ENCODE peak calls at places on chromosome 11, in ten cellular contexts. M is right atrium auricular region; D is PC-3; P is lung; Z is ovary; J is tibial artery; C is CD4-positive, CD25-positive, alpha-beta regulatory T cell; X is right lobe of liver; H is transverse colon; G is IMR-90. N is an unnamed sample. For H3K9me3, the result is how much of the 10 kb centered on the place peaks cover.

GRCh38 chr11:30619767-30620166 is 33.6 kb upstream of the MPPED2 start:
- DNase-seq in M (no peak), D (no peak), P (no peak), Z (no peak), J (no peak), C (no peak), X (no peak), H (no peak), G (no peak), N (no peak)

GRCh38 chr11:130068546-130068985 is 1.1 kb upstream of the APLP2 start:
- DNase-seq in M (no peak), D (no peak), P (peak), Z (no peak), J (no peak), C (no peak), X (no peak), H (no peak), G (no peak), N (no peak)

GRCh38 chr11:15336016-15336415 is 221.3 kb downstream of the INSC start:
- DNase-seq in M (no peak), D (no peak), P (no peak), Z (no peak), J (no peak), C (no peak), X (no peak), H (no peak), G (no peak), N (no peak)

GRCh38 chr11:34840736-34841386 is 75.3 kb downstream of the APIP start:
- DNase-seq in M (no peak), D (peak), P (peak), Z (no peak), J (no peak), C (peak), X (no peak), H (peak), G (peak), N (no peak)

GRCh38 chr11:898160-898517 is 12.5 kb downstream of the CHID1 start:
- DNase-seq in M (no peak), D (peak), P (no peak), Z (no peak), J (no peak), C (no peak), X (no peak), H (no peak), G (peak), N (no peak)

GRCh38 chr11:35163209-35163608 is 24.2 kb downstream of the CD44 start:
- DNase-seq in M (no peak), D (peak), P (no peak), Z (no peak), J (no peak), C (no peak), X (no peak), H (no peak), G (no peak), N (no peak)

GRCh38 chr11:44566952-44567875 is 1.8 kb downstream of the CD82 start:
- DNase-seq in M (no peak), D (no peak), P (no peak), Z (no peak), J (no peak), C (no peak), X (no peak), H (no peak), G (no peak), N (no peak)

GRCh38 chr11:29448246-29448877 is 568.5 kb downstream of the KCNA4 start:
- DNase-seq in M (no peak), D (peak), P (no peak), Z (no peak), J (no peak), C (no peak), X (no peak), H (no peak), G (peak), N (no peak)

GRCh38 chr11:100397401-100397800 is 289.7 kb upstream of the ARHGAP42 start:
- DNase-seq in M (no peak), D (no peak), P (no peak), Z (no peak), J (no peak), C (no peak), X (no peak), H (no peak), G (no peak), N (no peak)

GRCh38 chr11:76604081-76604601 is 66.4 kb downstream of the LRRC32 start:
- DNase-seq in M (no peak), D (no peak), P (no peak), Z (peak), J (peak), C (no peak), X (no peak), H (no peak), G (no peak), N (no peak)

GRCh38 chr11:70007796-70008195 is 70.3 kb upstream of the ANO1 start:
- DNase-seq in M (no peak), D (no peak), P (no peak), Z (no peak), J (no peak), C (no peak), X (no peak), H (no peak), G (peak), N (no peak)
- H3K9me3 ChIP-seq in M (under half), D (under half), P (under half), Z (under half), J (under half), C (under half), X (under half), H (under half), G (under half), N (under half)

GRCh38 chr11:47950396-47950795 is 30.0 kb upstream of the PTPRJ start:
- DNase-seq in M (no peak), D (no peak), P (no peak), Z (no peak), J (no peak), C (peak), X (no peak), H (peak), G (no peak), N (peak)
- H3K27ac ChIP-seq in M (no peak), D (no peak), P (no peak), Z (no peak), J (no peak), C (peak), X (no peak), H (no peak), G (no peak), N (no peak)

DNA sequence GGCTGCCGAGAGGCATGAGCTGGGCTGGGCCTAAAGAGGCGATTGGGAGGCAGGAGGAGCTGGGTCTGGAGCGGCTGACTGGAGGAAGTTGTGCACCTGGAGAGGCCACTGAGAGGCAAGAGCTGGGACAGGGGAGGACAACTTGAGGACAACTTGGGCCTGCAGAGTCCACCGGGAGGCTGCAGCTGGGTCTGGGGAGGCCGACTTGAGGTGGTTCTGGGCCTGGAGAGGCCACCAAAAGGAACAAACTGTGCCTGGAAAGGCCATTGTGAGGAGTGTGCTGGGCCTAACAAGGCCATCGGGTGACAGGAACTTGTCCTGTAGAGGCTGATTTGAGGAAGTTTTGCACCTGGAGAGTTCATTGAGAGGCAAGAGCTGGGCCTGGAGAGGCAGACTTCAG is 41.5 kb downstream of the OR4C45 start:
- DNase-seq in M (no peak), D (no peak), P (no peak), Z (no peak), J (no peak), C (no peak), X (no peak), H (no peak), G (no peak), N (no peak)
- H3K9me3 ChIP-seq in M (under half), D (under half), P (half or more), Z (under half), J (under half), C (under half), X (under half), H (under half), G (half or more), N (under half)

DNA sequence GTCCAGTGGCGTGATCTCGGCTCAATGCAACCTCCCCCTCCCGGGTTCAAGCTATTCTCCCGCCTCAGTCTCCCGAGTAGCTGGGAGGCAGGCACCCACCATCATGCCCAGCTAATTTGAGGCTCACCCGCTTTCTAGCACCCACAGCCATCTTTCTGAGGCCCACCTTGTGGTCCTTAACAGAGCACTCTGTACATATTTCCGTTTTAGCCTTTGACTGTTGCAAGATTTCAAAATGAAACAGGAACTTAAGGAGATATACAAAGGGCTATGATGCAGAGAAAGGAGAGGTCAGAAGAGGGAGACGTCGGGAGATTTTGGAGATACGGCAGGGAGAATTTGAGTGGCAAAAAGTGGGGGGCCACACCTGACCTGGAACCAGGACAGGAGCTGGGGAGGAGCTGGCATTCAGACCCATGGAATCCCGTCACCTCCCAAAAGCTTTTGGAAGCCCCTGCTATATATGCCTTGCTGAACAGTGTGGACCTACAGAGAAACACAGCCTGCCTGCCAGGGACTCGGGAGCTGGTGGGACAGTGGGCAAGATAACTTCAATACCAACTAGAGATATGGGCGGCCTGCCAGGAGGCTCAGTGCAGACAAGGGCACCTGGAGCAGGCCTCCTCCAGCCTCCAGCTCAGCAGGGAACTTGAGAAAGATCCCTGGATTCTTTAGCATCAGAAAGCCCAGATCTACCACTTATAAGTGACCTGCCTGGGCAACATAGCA is 8.0 kb upstream of the CLCF1 start:
- DNase-seq in M (no peak), D (no peak), P (no peak), Z (peak), J (peak), C (no peak), X (no peak), H (no peak), G (no peak), N (no peak)
- H3K27ac ChIP-seq in M (no peak), D (peak), P (no peak), Z (no peak), J (no peak), C (no peak), X (no peak), H (no peak), G (no peak), N (no peak)

N was measured in effector memory CD4-positive, alpha-beta T cell.